ENCODE peak calls at places on chromosomes 11 and 22, in ten cellular contexts. One of them, this sample, is unnamed.
A peak's percentile ranks its signal among the peaks of the same experiment; 100 is the strongest.

GRCh38 chr11:112159098-112159761 is 4.7 kb downstream of the IL18 start:
- DNase-seq in HFF-Myc: no peak
- DNase-seq in brain microvascular endothelial cell: no peak
- DNase-seq in HFFc6: no peak
- DNase-seq in adrenal gland: no peak
- DNase-seq in SK-N-SH: no peak
- DNase-seq in fibroblast of mammary gland: no peak
- DNase-seq in choroid plexus epithelial cell: no peak
- DNase-seq in PC-9: no peak
- DNase-seq in left ventricle myocardium inferior: no peak
- DNase-seq in this sample: no peak

GRCh38 chr11:27806122-27806521 is 105.9 kb upstream of the BDNF start:
- DNase-seq in HFF-Myc: no peak
- DNase-seq in brain microvascular endothelial cell: no peak
- DNase-seq in fibroblast of mammary gland: no peak
- DNase-seq in PC-9: no peak
- DNase-seq in adrenal gland: no peak
- DNase-seq in choroid plexus epithelial cell: no peak
- DNase-seq in left ventricle myocardium inferior: no peak
- DNase-seq in SK-N-SH: no peak
- DNase-seq in HFFc6: no peak
- DNase-seq in this sample: no peak

GRCh38 chr22:47328550-47329243 is 566.2 kb downstream of the TBC1D22A start:
- DNase-seq in HFFc6: peak; percentile 90
- DNase-seq in left ventricle myocardium inferior: no peak
- DNase-seq in fibroblast of mammary gland: peak; percentile 97
- DNase-seq in SK-N-SH: peak; percentile 34
- DNase-seq in PC-9: peak; percentile 62
- DNase-seq in adrenal gland: peak; percentile 41
- DNase-seq in brain microvascular endothelial cell: peak; percentile 89
- DNase-seq in choroid plexus epithelial cell: peak; percentile 82
- DNase-seq in HFF-Myc: peak; percentile 78
- DNase-seq in this sample: no peak

GRCh38 chr11:32831241-32831640 is 1.5 kb downstream of the PRRG4 start:
- DNase-seq in brain microvascular endothelial cell: no peak
- DNase-seq in HFF-Myc: no peak
- DNase-seq in adrenal gland: no peak
- DNase-seq in SK-N-SH: no peak
- DNase-seq in fibroblast of mammary gland: no peak
- DNase-seq in choroid plexus epithelial cell: no peak
- DNase-seq in left ventricle myocardium inferior: no peak
- DNase-seq in PC-9: no peak
- DNase-seq in HFFc6: no peak
- DNase-seq in this sample: no peak

GRCh38 chr11:11025087-11025486 is 167.2 kb upstream of the ZBED5 start:
- DNase-seq in brain microvascular endothelial cell: peak; percentile 67
- DNase-seq in HFFc6: no peak
- DNase-seq in PC-9: no peak
- DNase-seq in left ventricle myocardium inferior: no peak
- DNase-seq in choroid plexus epithelial cell: no peak
- DNase-seq in SK-N-SH: no peak
- DNase-seq in fibroblast of mammary gland: peak; percentile 83
- DNase-seq in adrenal gland: no peak
- DNase-seq in HFF-Myc: no peak
- DNase-seq in this sample: no peak

GRCh38 chr11:62593434-62594044 is 2.2 kb upstream of the TUT1 start:
- DNase-seq in HFFc6: peak; percentile 59
- DNase-seq in adrenal gland: peak; percentile 80
- DNase-seq in choroid plexus epithelial cell: peak; percentile 83
- DNase-seq in PC-9: peak; percentile 60
- DNase-seq in HFF-Myc: no peak
- DNase-seq in SK-N-SH: peak; percentile 57
- DNase-seq in left ventricle myocardium inferior: peak; percentile 79
- DNase-seq in fibroblast of mammary gland: peak; percentile 83
- DNase-seq in brain microvascular endothelial cell: peak; percentile 70
- DNase-seq in this sample: no peak

GRCh38 chr11:47766363-47767227 is 546 bp downstream of the FNBP4 start:
- DNase-seq in brain microvascular endothelial cell: peak; percentile 48
- DNase-seq in adrenal gland: peak; percentile 75
- DNase-seq in PC-9: no peak
- DNase-seq in fibroblast of mammary gland: peak; percentile 65
- DNase-seq in HFF-Myc: no peak
- DNase-seq in HFFc6: peak; percentile 33
- DNase-seq in SK-N-SH: no peak
- DNase-seq in left ventricle myocardium inferior: peak; percentile 61
- DNase-seq in choroid plexus epithelial cell: peak; percentile 75
- DNase-seq in this sample: peak; percentile 32

GRCh38 chr11:12395333-12395732 is 18.0 kb downstream of the PARVA start:
- DNase-seq in PC-9: no peak
- DNase-seq in choroid plexus epithelial cell: no peak
- DNase-seq in SK-N-SH: no peak
- DNase-seq in brain microvascular endothelial cell: no peak
- DNase-seq in HFF-Myc: no peak
- DNase-seq in adrenal gland: no peak
- DNase-seq in fibroblast of mammary gland: no peak
- DNase-seq in HFFc6: no peak
- DNase-seq in left ventricle myocardium inferior: no peak
- DNase-seq in this sample: no peak

GRCh38 chr22:31857247-31857646 is 87.1 kb upstream of the YWHAH start:
- DNase-seq in SK-N-SH: no peak
- DNase-seq in brain microvascular endothelial cell: no peak
- DNase-seq in HFFc6: no peak
- DNase-seq in adrenal gland: no peak
- DNase-seq in HFF-Myc: no peak
- DNase-seq in PC-9: no peak
- DNase-seq in choroid plexus epithelial cell: no peak
- DNase-seq in left ventricle myocardium inferior: no peak
- DNase-seq in fibroblast of mammary gland: no peak
- DNase-seq in this sample: no peak

GRCh38 chr11:20031155-20032001 is 128.9 kb downstream of the DBX1 start:
- DNase-seq in choroid plexus epithelial cell: peak; percentile 86
- DNase-seq in adrenal gland: no peak
- DNase-seq in SK-N-SH: no peak
- DNase-seq in left ventricle myocardium inferior: no peak
- DNase-seq in brain microvascular endothelial cell: peak; percentile 77
- DNase-seq in HFF-Myc: no peak
- DNase-seq in HFFc6: peak; percentile 88
- DNase-seq in PC-9: peak; percentile 94
- DNase-seq in fibroblast of mammary gland: peak; percentile 87
- DNase-seq in this sample: no peak

GRCh38 chr22:50546326-50547230 is 879 bp downstream of the KLHDC7B start:
- DNase-seq in HFFc6: no peak
- DNase-seq in fibroblast of mammary gland: no peak
- DNase-seq in choroid plexus epithelial cell: no peak
- DNase-seq in brain microvascular endothelial cell: no peak
- DNase-seq in PC-9: no peak
- DNase-seq in SK-N-SH: peak; percentile 44
- DNase-seq in HFF-Myc: no peak
- DNase-seq in adrenal gland: no peak
- DNase-seq in left ventricle myocardium inferior: no peak
- DNase-seq in this sample: no peak

GRCh38 chr11:93571612-93572011 is 28.4 kb upstream of the SMCO4 start:
- DNase-seq in brain microvascular endothelial cell: no peak
- DNase-seq in SK-N-SH: no peak
- DNase-seq in HFF-Myc: no peak
- DNase-seq in PC-9: no peak
- DNase-seq in left ventricle myocardium inferior: no peak
- DNase-seq in fibroblast of mammary gland: no peak
- DNase-seq in HFFc6: no peak
- DNase-seq in adrenal gland: no peak
- DNase-seq in choroid plexus epithelial cell: no peak
- DNase-seq in this sample: no peak

GRCh38 chr11:79437981-79438630 is 2.7 kb downstream of the TENM4 start:
- DNase-seq in HFF-Myc: no peak
- DNase-seq in choroid plexus epithelial cell: peak; percentile 16
- DNase-seq in SK-N-SH: peak; percentile 67
- DNase-seq in left ventricle myocardium inferior: no peak
- DNase-seq in brain microvascular endothelial cell: no peak
- DNase-seq in fibroblast of mammary gland: peak; percentile 80
- DNase-seq in adrenal gland: peak; percentile 23
- DNase-seq in HFFc6: peak; percentile 69
- DNase-seq in PC-9: no peak
- DNase-seq in this sample: no peak

DNA sequence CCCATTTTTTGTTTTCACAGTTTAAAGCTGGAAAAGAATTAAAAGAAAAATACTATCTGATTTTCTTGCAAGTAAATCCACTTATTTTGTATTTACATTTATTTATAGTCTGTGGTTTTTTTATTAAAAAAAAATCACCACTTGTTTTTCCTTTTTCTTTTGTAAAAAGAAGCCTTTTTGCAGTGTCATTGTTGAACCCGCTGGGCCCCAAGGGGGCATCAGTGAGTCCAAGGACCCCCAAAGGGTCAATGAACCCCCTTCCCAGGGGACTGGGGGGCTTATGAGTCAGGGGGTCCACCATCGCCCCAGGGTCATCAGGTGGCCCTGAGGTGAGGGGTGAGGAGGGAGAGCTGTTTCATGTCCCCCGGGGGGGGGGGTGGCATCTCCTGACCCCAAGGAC is 34.0 kb upstream of the EIF3D start:
- DNase-seq in fibroblast of mammary gland: no peak
- DNase-seq in adrenal gland: no peak
- DNase-seq in brain microvascular endothelial cell: no peak
- DNase-seq in PC-9: no peak
- DNase-seq in left ventricle myocardium inferior: no peak
- DNase-seq in HFF-Myc: no peak
- DNase-seq in choroid plexus epithelial cell: no peak
- DNase-seq in SK-N-SH: no peak
- DNase-seq in HFFc6: no peak
- DNase-seq in this sample: no peak
- TF ChIP-seq CTCF in fibroblast of mammary gland: no peak
- TF ChIP-seq CTCF in adrenal gland: no peak
- TF ChIP-seq CTCF in brain microvascular endothelial cell: peak; percentile 36
- TF ChIP-seq CTCF in PC-9: no peak
- TF ChIP-seq CTCF in left ventricle myocardium inferior: no peak
- TF ChIP-seq CTCF in HFF-Myc: peak; percentile 22
- TF ChIP-seq CTCF in choroid plexus epithelial cell: peak; percentile 8
- TF ChIP-seq CTCF in SK-N-SH: peak; percentile 20
- TF ChIP-seq CTCF in HFFc6: peak; percentile 39
- TF ChIP-seq CTCF in this sample: no peak

GRCh38 chr11:92206441-92206840 is 18.2 kb upstream of the FAT3 start:
- DNase-seq in adrenal gland: no peak
- DNase-seq in fibroblast of mammary gland: no peak
- DNase-seq in choroid plexus epithelial cell: no peak
- DNase-seq in brain microvascular endothelial cell: no peak
- DNase-seq in SK-N-SH: no peak
- DNase-seq in left ventricle myocardium inferior: no peak
- DNase-seq in PC-9: no peak
- DNase-seq in HFF-Myc: no peak
- DNase-seq in HFFc6: no peak
- DNase-seq in this sample: no peak

GRCh38 chr11:92216789-92217188 is 7.8 kb upstream of the FAT3 start:
- DNase-seq in HFF-Myc: no peak
- DNase-seq in fibroblast of mammary gland: no peak
- DNase-seq in brain microvascular endothelial cell: no peak
- DNase-seq in PC-9: peak; percentile 72
- DNase-seq in adrenal gland: no peak
- DNase-seq in SK-N-SH: no peak
- DNase-seq in HFFc6: no peak
- DNase-seq in left ventricle myocardium inferior: no peak
- DNase-seq in choroid plexus epithelial cell: no peak
- DNase-seq in this sample: no peak

GRCh38 chr11:92212530-92212929 is 12.1 kb upstream of the FAT3 start:
- DNase-seq in choroid plexus epithelial cell: no peak
- DNase-seq in brain microvascular endothelial cell: no peak
- DNase-seq in SK-N-SH: no peak
- DNase-seq in adrenal gland: no peak
- DNase-seq in HFF-Myc: no peak
- DNase-seq in fibroblast of mammary gland: no peak
- DNase-seq in HFFc6: no peak
- DNase-seq in PC-9: no peak
- DNase-seq in left ventricle myocardium inferior: no peak
- DNase-seq in this sample: no peak

GRCh38 chr11:92211576-92212167 is 12.9 kb upstream of the FAT3 start:
- DNase-seq in HFFc6: peak; percentile 43
- DNase-seq in HFF-Myc: no peak
- DNase-seq in SK-N-SH: peak; percentile 55
- DNase-seq in fibroblast of mammary gland: peak; percentile 17
- DNase-seq in PC-9: peak; percentile 45
- DNase-seq in left ventricle myocardium inferior: no peak
- DNase-seq in choroid plexus epithelial cell: peak; percentile 46
- DNase-seq in brain microvascular endothelial cell: peak; percentile 22
- DNase-seq in adrenal gland: no peak
- DNase-seq in this sample: peak; percentile 39
- TF ChIP-seq CTCF in HFFc6: peak; percentile 68
- TF ChIP-seq CTCF in HFF-Myc: peak; percentile 30
- TF ChIP-seq CTCF in SK-N-SH: peak; percentile 48
- TF ChIP-seq CTCF in fibroblast of mammary gland: peak; percentile 20
- TF ChIP-seq CTCF in PC-9: peak; percentile 60
- TF ChIP-seq CTCF in left ventricle myocardium inferior: peak; percentile 58
- TF ChIP-seq CTCF in choroid plexus epithelial cell: peak; percentile 49
- TF ChIP-seq CTCF in brain microvascular endothelial cell: peak; percentile 74
- TF ChIP-seq CTCF in adrenal gland: peak; percentile 28
- TF ChIP-seq CTCF in this sample: no peak

DNA sequence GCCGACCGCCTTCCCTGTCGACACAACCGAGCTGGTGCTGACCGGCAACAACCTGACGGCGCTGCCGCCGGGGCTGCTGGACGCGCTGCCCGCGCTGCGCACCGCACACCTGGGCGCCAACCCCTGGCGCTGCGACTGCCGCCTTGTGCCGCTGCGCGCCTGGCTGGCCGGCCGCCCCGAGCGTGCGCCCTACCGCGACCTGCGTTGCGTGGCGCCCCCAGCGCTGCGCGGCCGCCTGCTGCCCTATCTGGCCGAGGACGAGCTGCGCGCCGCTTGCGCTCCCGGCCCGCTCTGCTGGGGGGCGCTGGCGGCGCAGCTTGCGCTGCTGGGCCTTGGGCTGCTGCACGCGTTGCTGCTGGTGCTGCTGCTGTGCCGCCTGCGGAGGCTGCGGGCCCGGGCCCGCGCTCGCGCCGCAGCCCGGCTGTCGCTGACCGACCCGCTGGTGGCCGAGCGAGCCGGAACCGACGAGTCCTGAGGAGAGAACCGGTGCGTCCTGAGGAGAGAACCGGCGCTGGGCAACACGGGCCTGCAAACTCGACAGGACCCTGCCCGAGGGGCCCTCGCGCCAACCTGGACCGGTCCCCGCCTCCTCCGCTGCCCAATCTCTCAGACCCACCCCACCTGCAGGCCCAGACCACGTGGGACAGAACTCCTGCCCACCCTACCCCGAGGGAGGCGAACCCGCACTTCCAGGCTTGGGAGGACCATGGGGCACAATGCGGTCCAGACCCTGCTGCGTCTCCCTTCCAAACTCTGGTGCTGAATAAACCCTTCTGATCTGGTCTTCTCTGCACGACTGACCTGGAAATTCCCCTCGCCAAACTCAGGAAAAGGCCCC is 870 bp downstream of the GP1BB start:
- DNase-seq in choroid plexus epithelial cell: peak; percentile 42
- DNase-seq in adrenal gland: no peak
- DNase-seq in HFF-Myc: no peak
- DNase-seq in brain microvascular endothelial cell: no peak
- DNase-seq in PC-9: no peak
- DNase-seq in fibroblast of mammary gland: peak; percentile 25
- DNase-seq in left ventricle myocardium inferior: no peak
- DNase-seq in HFFc6: no peak
- DNase-seq in SK-N-SH: no peak
- DNase-seq in this sample: peak; percentile 52
- TF ChIP-seq CTCF in choroid plexus epithelial cell: no peak
- TF ChIP-seq CTCF in adrenal gland: no peak
- TF ChIP-seq CTCF in HFF-Myc: no peak
- TF ChIP-seq CTCF in brain microvascular endothelial cell: no peak
- TF ChIP-seq CTCF in PC-9: no peak
- TF ChIP-seq CTCF in fibroblast of mammary gland: no peak
- TF ChIP-seq CTCF in left ventricle myocardium inferior: peak; percentile 27
- TF ChIP-seq CTCF in HFFc6: no peak
- TF ChIP-seq CTCF in SK-N-SH: no peak
- TF ChIP-seq CTCF in this sample: no peak

GRCh38 chr22:26672590-26673468 is 15.4 kb downstream of the MIAT start:
- DNase-seq in SK-N-SH: peak; percentile 88
- DNase-seq in brain microvascular endothelial cell: peak; percentile 88
- DNase-seq in adrenal gland: peak; percentile 94
- DNase-seq in choroid plexus epithelial cell: peak; percentile 95
- DNase-seq in fibroblast of mammary gland: peak; percentile 92
- DNase-seq in HFF-Myc: peak; percentile 87
- DNase-seq in left ventricle myocardium inferior: peak; percentile 91
- DNase-seq in HFFc6: peak; percentile 92
- DNase-seq in PC-9: peak; percentile 85
- DNase-seq in this sample: peak; percentile 86
- TF ChIP-seq CTCF in SK-N-SH: peak; percentile 48
- TF ChIP-seq CTCF in brain microvascular endothelial cell: peak; percentile 68
- TF ChIP-seq CTCF in adrenal gland: peak; percentile 54
- TF ChIP-seq CTCF in choroid plexus epithelial cell: peak; percentile 70
- TF ChIP-seq CTCF in fibroblast of mammary gland: peak; percentile 44
- TF ChIP-seq CTCF in HFF-Myc: peak; percentile 69
- TF ChIP-seq CTCF in left ventricle myocardium inferior: peak; percentile 71
- TF ChIP-seq CTCF in HFFc6: peak; percentile 75
- TF ChIP-seq CTCF in PC-9: peak; percentile 59
- TF ChIP-seq CTCF in this sample: peak; percentile 40

This sample was measured in mesothelial cell of epicardium.